ENCODE peak calls at places on chromosomes 11 and 22, in five cellular contexts. V, U, M, R and Q are unnamed samples.

GRCh38 chr22:41909290-41910049 is 5.4 kb downstream of the SHISA8 start:
- DNase-seq in V (no peak), U (no peak), M (peak; percentile 80), R (no peak), Q (no peak)

GRCh38 chr11:33687733-33688479 is 12.7 kb downstream of the C11orf91 start:
- DNase-seq in V (peak; percentile 78), U (peak; percentile 57), M (peak; percentile 72), R (peak; percentile 53), Q (peak; percentile 76)

GRCh38 chr11:2428322-2428795 is 16.0 kb downstream of the TRPM5 start:
- DNase-seq in V (peak; percentile 34), U (peak; percentile 67), M (peak; percentile 93), R (peak; percentile 17), Q (peak; percentile 39)

GRCh38 chr22:47632646-47633045 is 870.2 kb downstream of the TBC1D22A start:
- DNase-seq in V (no peak), U (no peak), M (no peak), R (no peak), Q (no peak)

GRCh38 chr11:13928566-13929251 is 33.8 kb upstream of the SPON1 start:
- DNase-seq in V (peak; percentile 28), U (no peak), M (no peak), R (no peak), Q (peak; percentile 82)

GRCh38 chr11:9250139-9250582 is 15.0 kb downstream of the DENND5A start:
- DNase-seq in V (no peak), U (no peak), M (no peak), R (no peak), Q (no peak)

GRCh38 chr11:15944460-15944859 is 411.9 kb downstream of the SOX6 start:
- DNase-seq in V (peak; percentile 12), U (no peak), M (peak; percentile 33), R (no peak), Q (no peak)

GRCh38 chr11:77602385-77603105 is 12.8 kb downstream of the AQP11 start:
- DNase-seq in V (peak; percentile 90), U (no peak), M (no peak), R (peak; percentile 7), Q (peak; percentile 72)

GRCh38 chr11:17793642-17794170 is 59.1 kb downstream of the KCNC1 start:
- DNase-seq in V (no peak), U (no peak), M (no peak), R (no peak), Q (no peak)

GRCh38 chr22:31378123-31378522 is 21.3 kb upstream of the DRG1 start:
- DNase-seq in V (peak; percentile 31), U (no peak), M (no peak), R (no peak), Q (no peak)

GRCh38 chr22:22025320-22026156 is 43.0 kb upstream of the TOP3B start:
- DNase-seq in V (no peak), U (no peak), M (no peak), R (no peak), Q (no peak)

GRCh38 chr11:86214710-86215109 is 29.8 kb upstream of the EED start:
- DNase-seq in V (no peak), U (no peak), M (no peak), R (peak; percentile 15), Q (no peak)

GRCh38 chr11:130166457-130166784 is 6.8 kb downstream of the ST14 start:
- DNase-seq in V (peak; percentile 99), U (no peak), M (no peak), R (peak; percentile 42), Q (peak; percentile 90)

GRCh38 chr11:69909561-69910518 is 90.6 kb upstream of the FGF3 start:
- DNase-seq in V (no peak), U (no peak), M (peak; percentile 77), R (no peak), Q (no peak)

GRCh38 chr11:4181780-4182721 is 87.5 kb downstream of the RRM1 start:
- DNase-seq in V (peak; percentile 49), U (peak; percentile 26), M (peak; percentile 75), R (peak; percentile 71), Q (peak; percentile 56)

GRCh38 chr11:124608146-124608545 is 3.1 kb upstream of the PANX3 start:
- DNase-seq in V (no peak), U (no peak), M (no peak), R (no peak), Q (no peak)

GRCh38 chr11:132595711-132596111 is 936.6 kb downstream of the OPCML start:
- DNase-seq in V (peak; percentile 25), U (no peak), M (no peak), R (no peak), Q (no peak)

GRCh38 chr11:6259638-6260019 is at the start of gene CCKBR:
- DNase-seq in V (no peak), U (peak; percentile 43), M (peak; percentile 75), R (no peak), Q (no peak)

GRCh38 chr11:13952668-13953067 is 9.9 kb upstream of the SPON1 start:
- DNase-seq in V (no peak), U (no peak), M (no peak), R (no peak), Q (no peak)

GRCh38 chr11:7575841-7576451 is 62.1 kb downstream of the PPFIBP2 start:
- DNase-seq in V (no peak), U (no peak), M (no peak), R (no peak), Q (peak; percentile 54)

GRCh38 chr11:1211838-1212237 is 11.0 kb upstream of the MUC5B start:
- DNase-seq in V (no peak), U (no peak), M (no peak), R (no peak), Q (no peak)

GRCh38 chr11:118892515-118892914 is 8.8 kb downstream of the CXCR5 start:
- DNase-seq in V (no peak), U (no peak), M (no peak), R (no peak), Q (no peak)

GRCh38 chr11:78798567-78799170 is 224.0 kb upstream of the NARS2 start:
- DNase-seq in V (peak; percentile 81), U (peak; percentile 54), M (peak; percentile 86), R (peak; percentile 56), Q (peak; percentile 76)

GRCh38 chr11:45000918-45001317 is 50.2 kb upstream of the TP53I11 start:
- DNase-seq in V (no peak), U (no peak), M (peak; percentile 24), R (no peak), Q (no peak)
- H3K14ac ChIP-seq in V (no peak overlapping the region), U (no peak overlapping the region), M (no peak overlapping the region), R (no peak overlapping the region), Q (no peak overlapping the region)

DNA sequence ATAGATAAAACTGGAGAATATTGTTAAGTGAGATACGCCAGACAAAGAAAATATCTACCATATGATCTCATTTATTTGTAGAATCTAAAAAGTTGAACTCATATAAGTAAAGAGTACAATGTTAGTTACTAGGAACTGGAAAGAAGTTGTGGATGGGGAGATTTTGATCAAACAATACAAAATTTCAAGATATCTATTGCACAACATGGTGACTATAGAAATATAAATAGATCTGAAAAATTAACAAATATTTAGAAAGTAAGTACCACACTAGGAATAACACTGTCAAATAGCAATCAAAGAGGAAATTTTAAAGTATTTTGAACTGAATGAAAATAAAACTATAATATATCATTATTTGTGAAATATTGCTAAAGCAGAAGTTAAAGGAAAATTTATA is 437.2 kb downstream of the AASDHPPT start:
- DNase-seq in V (no peak), U (no peak), M (no peak), R (no peak), Q (no peak)
- H3K4me3 ChIP-seq in V (no peak overlapping the region), U (no peak overlapping the region), M (no peak overlapping the region), R (no peak overlapping the region), Q (no peak overlapping the region)

GRCh38 chr22:17268501-17269223 is 49.4 kb upstream of the ADA2 start:
- DNase-seq in V (no peak), U (no peak), M (no peak), R (no peak), Q (no peak)
- H2AK5ac ChIP-seq in V (no peak overlapping the region), U (peak overlapping the region; percentile 43), M (peak overlapping the region; percentile 26), R (no peak overlapping the region), Q (no peak overlapping the region)

GRCh38 chr22:38193580-38193979 is 8.2 kb upstream of the MAFF start:
- DNase-seq in V (no peak), U (no peak), M (no peak), R (no peak), Q (no peak)

GRCh38 chr22:38191746-38192474 is 9.9 kb upstream of the MAFF start:
- DNase-seq in V (no peak), U (no peak), M (no peak), R (peak; percentile 86), Q (no peak)

GRCh38 chr22:38190581-38190980 is 9.0 kb upstream of the PLA2G6 start:
- DNase-seq in V (no peak), U (no peak), M (no peak), R (no peak), Q (no peak)

GRCh38 chr22:38191115-38191514 is 9.5 kb upstream of the PLA2G6 start:
- DNase-seq in V (no peak), U (no peak), M (no peak), R (no peak), Q (no peak)

GRCh38 chr22:38192475-38192863 is 9.3 kb upstream of the MAFF start:
- DNase-seq in V (no peak), U (no peak), M (no peak), R (no peak), Q (no peak)
- H3K14ac ChIP-seq in V (no peak overlapping the region), U (no peak overlapping the region), M (no peak overlapping the region), R (no peak overlapping the region), Q (no peak overlapping the region)

GRCh38 chr11:65726660-65727059 is 6.1 kb upstream of the RNASEH2C start:
- DNase-seq in V (no peak), U (no peak), M (no peak), R (no peak), Q (no peak)
- H3K4me3 ChIP-seq in V (no peak overlapping the region), U (no peak overlapping the region), M (no peak overlapping the region), R (no peak overlapping the region), Q (no peak overlapping the region)

DNA sequence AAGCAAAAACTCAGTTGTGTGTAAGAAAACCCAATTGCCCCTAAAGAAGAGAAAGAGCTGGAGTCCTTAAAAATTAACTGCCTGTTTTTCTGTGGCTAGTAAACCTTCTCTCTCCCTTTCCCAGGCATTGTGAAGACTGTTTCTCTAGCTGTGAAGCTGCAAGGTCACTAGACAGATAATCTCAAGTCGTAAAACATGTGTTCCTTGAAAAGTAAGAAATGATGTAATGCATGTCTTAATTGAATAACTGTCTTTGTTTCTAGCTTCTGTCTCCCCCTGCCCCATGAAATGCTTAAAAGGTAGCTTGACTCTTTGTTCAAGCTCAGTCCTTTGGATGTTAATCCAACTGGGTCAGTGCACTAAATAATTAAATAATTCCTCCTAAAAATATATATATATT is 29.5 kb upstream of the FAM181B start:
- DNase-seq in V (no peak), U (no peak), M (no peak), R (no peak), Q (no peak)
- H2AK5ac ChIP-seq in V (no peak overlapping the region), U (no peak overlapping the region), M (no peak overlapping the region), R (no peak overlapping the region), Q (no peak overlapping the region)

DNA sequence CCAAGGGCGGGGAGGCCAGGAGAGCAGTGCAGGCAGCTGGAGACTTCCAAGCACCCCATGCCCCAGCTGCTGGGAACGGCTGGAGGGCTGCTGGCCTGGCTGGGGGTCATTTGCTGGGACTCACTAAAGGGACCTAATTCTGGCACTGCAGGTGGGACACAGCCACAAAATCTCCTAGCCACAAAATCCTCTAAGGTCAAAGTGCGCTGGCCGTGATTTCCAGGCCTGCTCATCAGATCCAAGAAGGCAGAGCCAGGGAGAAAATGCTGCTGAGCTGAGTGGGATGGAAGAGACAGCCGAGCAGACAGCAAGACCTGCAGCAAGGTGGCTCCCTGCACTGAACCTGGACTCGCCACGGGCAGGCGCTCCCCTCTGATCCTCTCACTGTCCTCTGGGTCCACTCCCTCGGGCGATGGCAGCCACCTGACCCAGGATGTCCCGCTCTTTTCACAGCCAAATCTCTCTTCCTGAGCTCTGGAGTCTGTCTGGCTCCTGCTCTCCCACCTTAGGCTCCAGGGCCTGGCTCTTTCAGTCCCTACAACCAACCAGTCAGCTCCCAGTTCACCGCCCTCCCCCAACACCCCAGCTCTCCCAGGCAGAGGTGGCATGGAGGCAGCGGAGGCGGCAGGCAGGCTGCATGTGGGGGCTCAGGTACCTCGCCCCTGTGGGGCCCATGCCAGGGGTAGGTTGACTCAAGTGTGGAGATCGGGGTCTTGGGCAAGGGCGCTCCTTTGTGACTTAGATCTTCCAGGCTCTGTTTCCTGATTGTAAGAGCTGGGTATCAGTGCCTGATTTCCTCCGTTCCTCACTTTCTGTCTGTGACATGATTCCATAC is 14.5 kb downstream of the OVOL1 start:
- DNase-seq in V (no peak), U (no peak), M (no peak), R (no peak), Q (no peak)
- H3K14ac ChIP-seq in V (no peak overlapping the region), U (peak overlapping the region; percentile 71), M (no peak overlapping the region), R (no peak overlapping the region), Q (no peak overlapping the region)